ENCODE peak calls at places on chromosomes 2 and 18, in ten cellular contexts. H, V, G, P, C, X, U, J, Y and I are unnamed samples.

GRCh38 chr2:106816974-106817373 is 69.0 kb downstream of the ST6GAL2 start:
- DNase-seq in X (no peak), V (no peak), Y (no peak), H (no peak), U (no peak), J (no peak), G (no peak), P (no peak), C (no peak), I (no peak)

GRCh38 chr2:12828932-12829331 is 112.2 kb downstream of the TRIB2 start:
- DNase-seq in Y (no peak), P (no peak), G (no peak), H (no peak), J (no peak), X (no peak), V (no peak), U (no peak), C (peak), I (no peak)

GRCh38 chr2:48397846-48398245 is 132.1 kb upstream of the STON1 start:
- DNase-seq in X (no peak), P (no peak), Y (no peak), H (no peak), V (no peak), G (no peak), J (no peak), U (no peak), C (peak), I (no peak)

GRCh38 chr18:23547806-23548205 is 38.5 kb downstream of the NPC1 start:
- DNase-seq in X (no peak), Y (peak), U (no peak), P (no peak), C (no peak), J (no peak), G (no peak), H (no peak), V (peak), I (no peak)

GRCh38 chr18:79534356-79534755 is 138.6 kb downstream of the NFATC1 start:
- DNase-seq in J (no peak), V (no peak), U (no peak), C (no peak), X (no peak), Y (no peak), G (peak), P (no peak), H (no peak), I (no peak)

GRCh38 chr2:234496835-234497591 is at the start of gene ARL4C:
- DNase-seq in X (no peak), V (peak), P (peak), J (peak), H (peak), C (peak), Y (no peak), U (peak), G (peak), I (peak)

GRCh38 chr2:134173338-134174016 is 80.4 kb upstream of the MGAT5 start:
- DNase-seq in X (no peak), U (no peak), G (no peak), C (no peak), H (peak), P (no peak), Y (no peak), J (no peak), V (no peak), I (no peak)

GRCh38 chr18:59150236-59150635 is 10.6 kb downstream of the SEC11C start:
- DNase-seq in G (no peak), X (no peak), V (no peak), U (no peak), P (no peak), H (no peak), Y (no peak), J (no peak), C (no peak), I (no peak)

GRCh38 chr2:223976635-223977226 is 19.5 kb downstream of the MRPL44 start:
- DNase-seq in J (no peak), G (no peak), Y (no peak), C (no peak), H (no peak), X (peak), P (no peak), U (no peak), V (peak), I (no peak)

GRCh38 chr2:179344970-179345369 is 80.3 kb upstream of the SESTD1 start:
- DNase-seq in P (no peak), H (no peak), U (no peak), G (no peak), V (no peak), Y (no peak), J (no peak), X (no peak), C (no peak), I (no peak)

GRCh38 chr2:218615868-218616315 is 8.2 kb downstream of the PLCD4 start:
- DNase-seq in G (no peak), X (no peak), H (no peak), J (no peak), C (no peak), P (no peak), V (no peak), U (no peak), Y (no peak), I (no peak)

GRCh38 chr2:10302479-10303173 is at the start of gene HPCAL1:
- DNase-seq in V (peak), P (peak), X (no peak), C (peak), U (peak), G (peak), Y (peak), J (peak), H (peak), I (peak)

GRCh38 chr2:26172866-26173595 is at the start of gene GAREM2:
- DNase-seq in X (no peak), C (peak), U (no peak), G (no peak), J (peak), V (no peak), P (no peak), H (no peak), Y (no peak), I (no peak)

GRCh38 chr2:28895189-28895893 is 874 bp downstream of the WDR43 start:
- DNase-seq in V (peak), C (peak), G (peak), X (no peak), H (peak), Y (peak), U (peak), P (no peak), J (peak), I (no peak)

GRCh38 chr2:144704696-144705095 is 184.8 kb upstream of the ZEB2 start:
- DNase-seq in V (no peak), C (no peak), J (no peak), X (no peak), G (no peak), Y (no peak), U (no peak), P (no peak), H (no peak), I (no peak)

GRCh38 chr2:88342749-88343148 is 109.7 kb downstream of the FOXI3 start:
- DNase-seq in G (no peak), H (no peak), X (no peak), C (no peak), J (no peak), V (no peak), Y (no peak), U (no peak), P (no peak), I (no peak)

GRCh38 chr2:72919414-72920316 is 2.3 kb downstream of the EMX1 start:
- DNase-seq in U (no peak), H (no peak), P (no peak), C (peak), J (no peak), V (no peak), Y (no peak), G (no peak), X (no peak), I (peak)

GRCh38 chr2:69499242-69499641 is 62.0 kb upstream of the NFU1 start:
- DNase-seq in V (no peak), G (no peak), P (no peak), Y (no peak), C (no peak), X (no peak), H (no peak), U (no peak), J (no peak), I (no peak)

GRCh38 chr2:238868616-238869292 is 20.9 kb downstream of the TWIST2 start:
- DNase-seq in U (no peak), J (no peak), V (no peak), P (no peak), X (peak), G (peak), H (peak), C (no peak), Y (no peak), I (no peak)

GRCh38 chr18:52409732-52410131 is 69.7 kb downstream of the DCC start:
- DNase-seq in V (no peak), J (peak), H (no peak), C (no peak), P (no peak), Y (no peak), G (no peak), X (no peak), U (no peak), I (no peak)

GRCh38 chr2:215499330-215499729 is 63.5 kb upstream of the FN1 start:
- DNase-seq in H (no peak), J (no peak), V (peak), Y (no peak), G (no peak), P (no peak), X (no peak), C (no peak), U (no peak), I (no peak)

GRCh38 chr2:26184555-26185303 is 11.8 kb downstream of the GAREM2 start:
- DNase-seq in Y (no peak), P (peak), X (no peak), J (peak), V (peak), H (peak), G (peak), U (peak), C (peak), I (peak)

GRCh38 chr18:22260208-22260816 is 90.9 kb downstream of the GATA6 start:
- DNase-seq in P (no peak), J (no peak), V (no peak), H (no peak), U (no peak), X (no peak), C (no peak), G (no peak), Y (no peak), I (no peak)

GRCh38 chr18:72652990-72653593 is 109.0 kb upstream of the CBLN2 start:
- DNase-seq in Y (peak), H (no peak), X (peak), U (no peak), C (peak), P (no peak), V (peak), G (no peak), J (peak), I (no peak)

GRCh38 chr2:111629983-111630382 is 254.0 kb downstream of the ANAPC1 start:
- DNase-seq in P (no peak), X (no peak), U (no peak), J (no peak), V (no peak), Y (no peak), C (no peak), G (no peak), H (no peak), I (no peak)

GRCh38 chr2:174597347-174598047 is at the start of gene WIPF1:
- DNase-seq in P (no peak), G (no peak), J (no peak), Y (no peak), C (no peak), V (peak), U (peak), X (peak), H (no peak), I (no peak)

GRCh38 chr18:73908323-73908722 is 239.3 kb downstream of the FBXO15 start:
- DNase-seq in H (no peak), G (no peak), U (no peak), Y (no peak), V (peak), X (peak), J (peak), C (peak), P (no peak), I (no peak)

GRCh38 chr2:61984682-61985081 is 79.2 kb downstream of the COMMD1 start:
- DNase-seq in V (no peak), X (no peak), C (no peak), J (no peak), G (no peak), H (no peak), P (no peak), Y (no peak), U (no peak), I (no peak)

GRCh38 chr2:96114546-96114902 is 1.8 kb downstream of the ADRA2B start:
- DNase-seq in Y (no peak), X (no peak), G (no peak), V (no peak), C (no peak), H (no peak), J (no peak), U (no peak), P (peak), I (no peak)

GRCh38 chr2:208296610-208297009 is 30.6 kb downstream of the PIKFYVE start:
- DNase-seq in G (no peak), U (no peak), C (no peak), J (no peak), X (no peak), H (no peak), P (no peak), V (no peak), Y (no peak), I (no peak)

GRCh38 chr2:181680055-181680936 is at the start of gene NEUROD1:
- DNase-seq in H (no peak), V (no peak), G (no peak), U (no peak), C (peak), J (no peak), P (peak), Y (no peak), X (no peak), I (no peak)

GRCh38 chr2:100237046-100237615 is 85.2 kb downstream of the LONRF2 start:
- DNase-seq in V (peak), P (no peak), X (no peak), Y (no peak), J (no peak), C (no peak), G (no peak), U (no peak), H (no peak), I (peak)

GRCh38 chr2:13018490-13018889 is 301.8 kb downstream of the TRIB2 start:
- DNase-seq in Y (no peak), X (no peak), G (no peak), V (no peak), H (no peak), C (no peak), U (no peak), J (no peak), P (no peak), I (no peak)

DNA sequence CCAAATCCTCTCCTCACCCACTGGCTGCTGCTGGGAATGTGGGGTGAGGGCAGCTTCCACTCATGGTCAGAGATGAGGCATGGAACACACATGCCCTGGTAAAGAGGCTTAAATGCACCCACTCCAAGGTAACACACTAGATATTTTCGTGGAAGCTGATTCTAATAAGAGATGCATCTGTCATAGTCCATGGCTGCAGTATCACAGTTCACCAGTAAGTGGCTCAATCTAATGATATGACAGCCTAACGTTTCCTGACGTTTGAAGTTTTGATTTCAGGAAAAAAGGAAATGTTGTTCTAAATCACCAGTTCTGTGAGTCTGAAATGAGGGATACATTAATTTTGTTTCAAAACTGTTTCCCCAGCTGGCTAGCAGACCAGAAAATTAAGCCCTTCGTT is 38.2 kb downstream of the LCT start:
- DNase-seq in J (no peak), X (no peak), Y (no peak), C (no peak), V (peak), H (no peak), U (no peak), P (no peak), G (no peak), I (no peak)
- TF ChIP-seq CTCF in J (peak), X (peak), Y (peak), C (peak), V (peak), H (no peak), U (no peak), P (no peak), G (no peak), I (peak)

DNA sequence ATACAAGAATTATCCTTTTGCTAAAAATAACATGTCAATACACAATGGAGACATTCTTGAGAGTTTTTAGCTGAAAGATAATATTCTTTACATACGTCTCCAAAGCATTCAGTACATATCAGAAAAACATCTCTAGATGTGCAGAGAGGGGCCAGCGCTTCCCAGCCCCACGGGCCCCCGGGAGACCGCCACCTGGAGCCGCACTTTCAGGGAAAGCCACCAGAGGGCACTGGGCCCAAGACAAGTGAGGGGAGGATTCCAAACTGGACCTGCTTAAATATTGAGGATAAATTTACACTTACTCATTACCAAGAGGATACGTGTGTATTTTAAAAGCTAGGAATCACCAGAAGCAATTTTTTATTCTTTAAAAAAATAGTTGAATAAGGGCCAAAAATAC is 499.5 kb downstream of the GALR1 start:
- DNase-seq in C (peak), U (no peak), Y (no peak), J (peak), G (no peak), V (peak), H (no peak), X (no peak), P (no peak), I (no peak)
- TF ChIP-seq CTCF in C (peak), U (no peak), Y (peak), J (peak), G (peak), V (peak), H (no peak), X (peak), P (peak), I (peak)

GRCh38 chr2:39593439-39594393 is 72.0 kb upstream of the TMEM178A start:
- DNase-seq in H (peak), C (peak), J (peak), P (no peak), G (no peak), V (peak), Y (no peak), U (no peak), X (peak), I (no peak)
- TF ChIP-seq CTCF in H (peak), C (peak), J (peak), P (peak), G (peak), V (peak), Y (peak), U (no peak), X (peak), I (peak)

GRCh38 chr2:38317725-38318124 is 59.3 kb downstream of the ATL2 start:
- DNase-seq in J (no peak), G (no peak), Y (no peak), H (no peak), X (no peak), P (no peak), U (no peak), C (no peak), V (no peak), I (no peak)

GRCh38 chr2:38315707-38316333 is 61.3 kb downstream of the ATL2 start:
- DNase-seq in U (no peak), X (peak), J (peak), H (no peak), P (no peak), C (peak), Y (peak), G (no peak), V (peak), I (no peak)
- TF ChIP-seq CTCF in U (peak), X (peak), J (peak), H (peak), P (peak), C (peak), Y (peak), G (peak), V (peak), I (peak)